ENCODE peak calls at places on chromosomes 12 and 14, in seven cellular contexts. G, A, V, R, C, Q and W are unnamed samples. For H3K4me1, the result is how much of the 10 kb centered on the place peaks cover.

GRCh38 chr12:19288603-19289244 is 150.6 kb upstream of the AEBP2 start:
- DNase-seq in G (no peak), A (no peak), V (peak), R (no peak), C (peak), Q (no peak), W (peak)

GRCh38 chr14:75697918-75698317 is 36.9 kb downstream of the TTLL5 start:
- DNase-seq in G (no peak), A (no peak), V (no peak), R (no peak), C (no peak), Q (no peak), W (no peak)

GRCh38 chr12:30975581-30975980 is 49.0 kb downstream of the TSPAN11 start:
- DNase-seq in G (no peak), A (no peak), V (peak), R (no peak), C (no peak), Q (no peak), W (no peak)

GRCh38 chr14:32497233-32497632 is 168.1 kb downstream of the AKAP6 start:
- DNase-seq in G (no peak), A (no peak), V (peak), R (no peak), C (no peak), Q (no peak), W (no peak)

GRCh38 chr12:96258451-96258933 is 64.3 kb downstream of the ELK3 start:
- DNase-seq in G (peak), A (no peak), V (peak), R (no peak), C (no peak), Q (no peak), W (no peak)

GRCh38 chr12:51848843-51849735 is 571 bp upstream of the FIGNL2 start:
- DNase-seq in G (no peak), A (no peak), V (no peak), R (no peak), C (peak), Q (no peak), W (no peak)

GRCh38 chr14:55297611-55298323 is 26.5 kb downstream of the FBXO34 start:
- DNase-seq in G (no peak), A (no peak), V (no peak), R (peak), C (no peak), Q (no peak), W (no peak)

GRCh38 chr14:105554022-105554421 is 27.6 kb downstream of the TMEM121 start:
- DNase-seq in G (no peak), A (no peak), V (no peak), R (no peak), C (no peak), Q (no peak), W (no peak)

GRCh38 chr14:66918527-66918926 is 270.7 kb upstream of the GARIN2 start:
- DNase-seq in G (no peak), A (no peak), V (no peak), R (no peak), C (no peak), Q (no peak), W (no peak)

GRCh38 chr12:24851816-24852337 is 97.0 kb downstream of the BCAT1 start:
- DNase-seq in G (no peak), A (no peak), V (no peak), R (no peak), C (no peak), Q (no peak), W (no peak)

GRCh38 chr14:99871771-99872170 is 78.6 kb downstream of the EML1 start:
- DNase-seq in G (no peak), A (no peak), V (no peak), R (no peak), C (no peak), Q (no peak), W (no peak)

GRCh38 chr12:123076604-123077297 is 74.1 kb downstream of the PITPNM2 start:
- DNase-seq in G (no peak), A (no peak), V (peak), R (no peak), C (peak), Q (no peak), W (peak)

GRCh38 chr14:21136024-21136423 is 19.8 kb downstream of the OR5AU1 start:
- DNase-seq in G (no peak), A (no peak), V (peak), R (no peak), C (peak), Q (no peak), W (no peak)

GRCh38 chr14:61153436-61153835 is 127.7 kb downstream of the TMEM30B start:
- DNase-seq in G (no peak), A (no peak), V (peak), R (no peak), C (peak), Q (no peak), W (no peak)

GRCh38 chr14:73491256-73491976 is 683 bp downstream of the RIOX1 start:
- DNase-seq in G (peak), A (peak), V (peak), R (no peak), C (peak), Q (no peak), W (peak)

GRCh38 chr12:114399664-114400211 is 6.2 kb downstream of the TBX5 start:
- DNase-seq in G (no peak), A (no peak), V (peak), R (no peak), C (peak), Q (peak), W (no peak)

GRCh38 chr14:55126089-55126488 is 3.0 kb upstream of the LGALS3 start:
- DNase-seq in G (no peak), A (no peak), V (peak), R (no peak), C (no peak), Q (no peak), W (no peak)

GRCh38 chr14:48575772-48576171 is 900.4 kb upstream of the MDGA2 start:
- DNase-seq in G (no peak), A (no peak), V (no peak), R (no peak), C (no peak), Q (no peak), W (no peak)

GRCh38 chr12:108187831-108188230 is 58.7 kb downstream of the WSCD2 start:
- DNase-seq in G (no peak), A (no peak), V (no peak), R (no peak), C (no peak), Q (no peak), W (no peak)

GRCh38 chr12:46360370-46360769 is 12.2 kb downstream of the SLC38A2 start:
- DNase-seq in G (no peak), A (no peak), V (no peak), R (no peak), C (no peak), Q (no peak), W (no peak)

GRCh38 chr12:46358325-46358700 is 14.3 kb downstream of the SLC38A2 start:
- DNase-seq in G (no peak), A (no peak), V (no peak), R (peak), C (no peak), Q (no peak), W (no peak)

GRCh38 chr12:46357438-46358324 is 14.9 kb downstream of the SLC38A2 start:
- DNase-seq in G (no peak), A (no peak), V (peak), R (peak), C (no peak), Q (no peak), W (no peak)

GRCh38 chr12:46359667-46360280 is 12.8 kb downstream of the SLC38A2 start:
- DNase-seq in G (no peak), A (no peak), V (no peak), R (no peak), C (no peak), Q (no peak), W (no peak)

GRCh38 chr12:46358791-46359666 is 13.5 kb downstream of the SLC38A2 start:
- DNase-seq in G (no peak), A (no peak), V (no peak), R (no peak), C (no peak), Q (no peak), W (no peak)
- H3K27ac ChIP-seq in G (no peak), A (no peak), V (peak), R (no peak), C (peak), Q (no peak), W (no peak)

DNA sequence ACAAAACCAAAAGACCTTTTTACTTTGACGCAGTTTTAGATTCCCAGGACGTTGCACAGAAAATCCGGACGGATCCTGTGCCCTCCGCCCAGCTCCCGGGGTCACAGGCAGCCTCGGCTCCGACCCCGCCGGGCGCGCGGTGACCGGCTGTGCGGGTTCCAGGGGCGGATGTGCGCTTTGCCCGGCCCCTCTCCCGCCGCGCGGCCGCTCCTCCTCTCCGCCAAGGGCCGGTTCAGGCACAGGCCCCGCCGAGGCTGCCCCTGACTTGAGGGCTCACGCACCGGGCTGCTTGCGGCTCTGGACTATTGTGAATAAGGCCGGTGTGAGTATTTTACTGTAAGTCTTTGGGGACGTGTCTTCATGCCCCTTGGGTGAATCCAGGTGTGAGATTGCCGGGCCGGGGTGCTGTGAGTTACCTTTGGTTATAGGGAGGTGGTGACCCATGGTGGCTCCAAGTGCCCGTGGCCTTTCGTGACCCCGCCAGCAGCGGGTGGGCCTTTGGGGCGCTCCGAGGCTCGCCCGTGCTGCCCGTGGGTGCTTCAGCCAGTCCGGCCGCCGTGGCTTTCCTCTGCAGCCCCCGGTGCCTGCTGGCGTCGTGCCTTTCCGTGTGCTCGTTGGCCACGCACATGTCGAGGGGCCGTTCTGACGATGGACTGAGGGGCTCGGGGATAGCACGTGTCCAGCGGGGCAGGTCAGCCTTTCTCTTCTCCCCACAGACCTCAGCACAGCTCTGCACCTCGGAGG is 45.9 kb downstream of the NOC4L start:
- DNase-seq in G (no peak), A (no peak), V (peak), R (no peak), C (no peak), Q (no peak), W (no peak)
- H3K4me3 ChIP-seq in G (peak), A (peak), V (peak), R (peak), C (no peak), Q (peak), W (peak)

DNA sequence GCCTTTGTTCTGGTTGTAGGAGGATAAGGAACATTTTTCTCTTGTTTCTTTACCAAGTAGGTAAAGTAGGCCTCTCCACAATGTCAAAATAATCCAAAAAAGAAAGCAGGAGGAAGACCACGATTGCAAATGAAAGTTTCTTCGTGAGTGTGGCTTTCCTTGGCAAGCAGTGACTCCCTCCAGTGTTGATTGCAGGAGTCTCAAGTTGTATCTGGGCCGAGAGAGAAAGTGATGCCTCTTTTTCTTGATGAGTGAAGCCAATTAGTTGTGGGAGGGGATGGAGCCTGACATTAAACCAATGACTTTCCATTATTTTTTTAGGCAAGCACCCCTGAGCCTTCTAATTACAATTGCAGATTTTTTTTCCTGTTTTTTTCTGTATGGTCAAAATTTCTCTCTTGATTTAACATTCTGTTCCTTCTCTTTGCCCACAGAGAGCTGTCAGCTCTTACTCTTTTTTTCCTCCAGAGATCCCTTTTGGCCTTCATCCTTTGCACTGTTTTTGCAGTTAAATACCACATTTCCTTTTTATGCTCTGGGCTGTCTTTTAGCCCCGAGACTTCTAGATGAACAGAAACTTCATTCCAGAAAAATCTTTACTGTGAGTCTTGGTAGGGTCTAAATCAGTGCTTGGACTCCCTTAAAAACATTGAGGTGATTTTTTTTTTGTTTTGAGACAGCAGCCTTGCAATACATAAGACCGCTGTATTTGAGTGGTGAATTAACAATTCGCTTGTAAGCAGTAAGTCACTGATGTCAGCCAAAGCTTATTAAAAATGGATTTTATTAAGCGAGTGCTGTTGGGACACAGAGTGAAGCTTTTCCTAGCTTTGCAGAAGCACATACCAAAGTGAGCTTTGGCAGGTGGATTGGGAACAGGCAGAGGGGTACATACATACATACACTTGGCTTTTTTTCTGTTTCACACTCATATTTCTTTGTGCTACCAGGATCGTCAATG is 15.8 kb downstream of the FBXW8 start:
- DNase-seq in G (no peak), A (no peak), V (no peak), R (no peak), C (no peak), Q (no peak), W (no peak)
- H3K4me1 ChIP-seq in G (under half), A (under half), V (under half), R (under half), C (under half), Q (under half), W (half or more)

GRCh38 chr14:102275866-102276265 is 29.1 kb downstream of the MOK start:
- DNase-seq in G (no peak), A (no peak), V (no peak), R (no peak), C (no peak), Q (no peak), W (no peak)
- H3K27ac ChIP-seq in G (no peak), A (no peak), V (no peak), R (no peak), C (no peak), Q (no peak), W (no peak)

GRCh38 chr12:2877047-2877958 is at the start of the genes FOXM1 and RHNO1:
- DNase-seq in G (peak), A (peak), V (peak), R (no peak), C (peak), Q (peak), W (peak)
- H3K4me3 ChIP-seq in G (peak), A (peak), V (peak), R (peak), C (peak), Q (peak), W (peak)

GRCh38 chr12:11684393-11684792 is 34.9 kb downstream of the ETV6 start:
- DNase-seq in G (no peak), A (no peak), V (peak), R (no peak), C (no peak), Q (no peak), W (no peak)

GRCh38 chr12:11686135-11686534 is 36.7 kb downstream of the ETV6 start:
- DNase-seq in G (no peak), A (no peak), V (no peak), R (no peak), C (no peak), Q (no peak), W (no peak)

GRCh38 chr12:11685261-11685660 is 35.8 kb downstream of the ETV6 start:
- DNase-seq in G (no peak), A (no peak), V (no peak), R (no peak), C (no peak), Q (no peak), W (no peak)

GRCh38 chr12:11685716-11686115 is 36.2 kb downstream of the ETV6 start:
- DNase-seq in G (no peak), A (no peak), V (no peak), R (no peak), C (no peak), Q (no peak), W (no peak)

GRCh38 chr12:11684811-11685210 is 35.3 kb downstream of the ETV6 start:
- DNase-seq in G (no peak), A (no peak), V (no peak), R (no peak), C (no peak), Q (no peak), W (no peak)
- H3K4me1 ChIP-seq in G (under half), A (under half), V (under half), R (under half), C (under half), Q (under half), W (under half)

GRCh38 chr12:111024205-111024794 is 103.9 kb upstream of the MYL2 start:
- DNase-seq in G (no peak), A (peak), V (peak), R (no peak), C (peak), Q (no peak), W (peak)

GRCh38 chr12:111025301-111025700 is 104.9 kb upstream of the MYL2 start:
- DNase-seq in G (no peak), A (no peak), V (no peak), R (no peak), C (no peak), Q (no peak), W (no peak)

GRCh38 chr12:111028830-111029229 is 108.5 kb upstream of the MYL2 start:
- DNase-seq in G (no peak), A (no peak), V (no peak), R (no peak), C (no peak), Q (no peak), W (no peak)

GRCh38 chr12:111027431-111027830 is 107.1 kb upstream of the MYL2 start:
- DNase-seq in G (no peak), A (no peak), V (no peak), R (no peak), C (no peak), Q (no peak), W (no peak)

GRCh38 chr12:111025792-111026430 is 105.5 kb upstream of the MYL2 start:
- DNase-seq in G (no peak), A (no peak), V (no peak), R (no peak), C (no peak), Q (no peak), W (no peak)
- H3K27ac ChIP-seq in G (no peak), A (no peak), V (no peak), R (no peak), C (no peak), Q (no peak), W (no peak)

GRCh38 chr12:3300833-3301401 is 190.1 kb upstream of the PRMT8 start:
- DNase-seq in G (no peak), A (no peak), V (no peak), R (no peak), C (no peak), Q (no peak), W (no peak)
- H3K4me3 ChIP-seq in G (peak), A (no peak), V (peak), R (no peak), C (peak), Q (no peak), W (no peak)